ENCODE peak calls at places on chromosome 20, in nine cellular contexts. K is tibial nerve; H is AG09319; B is fibroblast of mammary gland; S is activated gamma-delta T cell treated with anti-CD3 and anti-CD28 coated beads, Interleukin-2, amount 50 U/mL, for 16 hours; A is AG20443; Z is stomach; G is heart right ventricle; O is putamen. C is an unnamed sample.
A peak's percentile ranks its signal among the peaks of the same experiment; 100 is the strongest.

GRCh38 chr20:49669601-49670189 is 44.0 kb downstream of the B4GALT5 start:
- DNase-seq in K (no peak), H (no peak), B (no peak), S (no peak), A (no peak), Z (no peak), G (no peak), O (no peak), C (no peak)

GRCh38 chr20:59772931-59773913 is 160.2 kb downstream of the SYCP2 start:
- DNase-seq in K (no peak), H (no peak), B (no peak), S (no peak), A (no peak), Z (peak; percentile 26), G (no peak), O (no peak), C (no peak)

GRCh38 chr20:57665589-57665971 is 44.2 kb downstream of the PMEPA1 start:
- DNase-seq in K (no peak), H (no peak), B (no peak), S (no peak), A (no peak), Z (no peak), G (no peak), O (no peak), C (no peak)

GRCh38 chr20:8431538-8432434 is 299.7 kb downstream of the PLCB1 start:
- DNase-seq in K (peak; percentile 18), H (no peak), B (peak; percentile 51), S (no peak), A (no peak), Z (no peak), G (peak; percentile 73), O (no peak), C (no peak)

GRCh38 chr20:54061106-54061881 is 9.1 kb downstream of the BCAS1 start:
- DNase-seq in K (no peak), H (no peak), B (peak; percentile 74), S (no peak), A (peak; percentile 65), Z (no peak), G (no peak), O (no peak), C (peak; percentile 34)

GRCh38 chr20:14919473-14920157 is 582.2 kb upstream of the FLRT3 start:
- DNase-seq in K (no peak), H (peak; percentile 83), B (peak; percentile 39), S (no peak), A (no peak), Z (peak; percentile 53), G (no peak), O (no peak), C (peak; percentile 91)

GRCh38 chr20:31663524-31663837 is 25.8 kb downstream of the COX4I2 start:
- DNase-seq in K (no peak), H (no peak), B (no peak), S (no peak), A (no peak), Z (no peak), G (no peak), O (no peak), C (no peak)

GRCh38 chr20:60638430-60639098 is 613.5 kb upstream of the CDH4 start:
- DNase-seq in K (no peak), H (no peak), B (no peak), S (no peak), A (no peak), Z (no peak), G (no peak), O (no peak), C (no peak)

GRCh38 chr20:51327251-51327841 is 215.2 kb downstream of the NFATC2 start:
- DNase-seq in K (no peak), H (peak; percentile 28), B (peak; percentile 88), S (no peak), A (peak; percentile 93), Z (no peak), G (no peak), O (no peak), C (no peak)

GRCh38 chr20:5658897-5659296 is 91.3 kb upstream of the SHLD1 start:
- DNase-seq in K (peak; percentile 65), H (peak; percentile 68), B (peak; percentile 90), S (peak; percentile 3), A (peak; percentile 72), Z (peak; percentile 29), G (peak; percentile 33), O (peak; percentile 72), C (peak; percentile 87)

GRCh38 chr20:49247169-49247734 is 28.0 kb downstream of the DDX27 start:
- DNase-seq in K (no peak), H (no peak), B (no peak), S (no peak), A (no peak), Z (no peak), G (no peak), O (no peak), C (no peak)

GRCh38 chr20:49610701-49611538 is 43.0 kb upstream of the PTGIS start:
- DNase-seq in K (peak; percentile 68), H (no peak), B (no peak), S (peak; percentile 63), A (peak; percentile 88), Z (peak; percentile 86), G (peak; percentile 81), O (peak; percentile 57), C (peak; percentile 90)

GRCh38 chr20:44967207-44967807 is 995 bp downstream of the STK4 start:
- DNase-seq in K (no peak), H (no peak), B (peak; percentile 35), S (no peak), A (no peak), Z (no peak), G (no peak), O (no peak), C (peak; percentile 33)

GRCh38 chr20:37071481-37071911 is 24.3 kb downstream of the RBL1 start:
- DNase-seq in K (no peak), H (no peak), B (peak; percentile 55), S (peak; percentile 3), A (peak; percentile 13), Z (no peak), G (no peak), O (no peak), C (peak; percentile 43)

GRCh38 chr20:4427936-4428581 is 293.6 kb upstream of the PRND start:
- DNase-seq in K (no peak), H (no peak), B (no peak), S (no peak), A (no peak), Z (no peak), G (no peak), O (no peak), C (no peak)

GRCh38 chr20:36745234-36745926 is 510 bp downstream of the NDRG3 start:
- DNase-seq in K (no peak), H (no peak), B (no peak), S (no peak), A (no peak), Z (peak; percentile 26), G (no peak), O (peak; percentile 14), C (peak; percentile 73)

GRCh38 chr20:10385850-10386544 is 48.0 kb downstream of the MKKS start:
- DNase-seq in K (no peak), H (no peak), B (peak; percentile 13), S (no peak), A (no peak), Z (no peak), G (no peak), O (no peak), C (no peak)

GRCh38 chr20:57352305-57352704 is 1.2 kb downstream of the RAE1 start:
- DNase-seq in K (no peak), H (no peak), B (no peak), S (no peak), A (no peak), Z (no peak), G (no peak), O (no peak), C (no peak)

GRCh38 chr20:49283176-49283702 is 5.4 kb upstream of the ZNFX1 start:
- DNase-seq in K (no peak), H (no peak), B (no peak), S (no peak), A (no peak), Z (no peak), G (no peak), O (no peak), C (peak; percentile 38)

GRCh38 chr20:35883778-35884540 is 70.3 kb downstream of the SCAND1 start:
- DNase-seq in K (peak; percentile 86), H (peak; percentile 97), B (peak; percentile 100), S (peak; percentile 24), A (peak; percentile 89), Z (peak; percentile 69), G (peak; percentile 59), O (peak; percentile 55), C (peak; percentile 75)

C was measured in DMS53.